ENCODE peak calls at places on chromosome 1, in ten cellular contexts. A, R, X, U, K, T, Q, J, C and G are unnamed samples.

GRCh38 chr1:33872275-33872674 is 8.4 kb downstream of the HMGB4 start:
- DNase-seq in Q (no peak), T (no peak), U (no peak), X (no peak), R (no peak), A (no peak), K (no peak), C (no peak), J (no peak), G (no peak)

GRCh38 chr1:200473698-200474371 is 64.0 kb upstream of the ZNF281 start:
- DNase-seq in T (no peak), X (no peak), A (no peak), K (no peak), C (no peak), Q (no peak), U (no peak), J (no peak), R (no peak), G (no peak)

GRCh38 chr1:1145547-1145914 is 28.1 kb upstream of the TTLL10 start:
- DNase-seq in Q (no peak), X (no peak), U (no peak), R (no peak), A (no peak), J (no peak), K (no peak), T (no peak), C (no peak), G (no peak)

GRCh38 chr1:245001252-245001651 is 136.9 kb upstream of the HNRNPU start:
- DNase-seq in X (no peak), C (no peak), K (no peak), A (no peak), J (no peak), U (no peak), T (no peak), Q (no peak), R (no peak), G (no peak)

GRCh38 chr1:3624194-3625136 is at the start of gene TPRG1L:
- DNase-seq in X (peak), C (peak), T (peak), J (peak), K (peak), A (peak), U (peak), Q (peak), R (peak), G (peak)

GRCh38 chr1:203351037-203351625 is at the start of gene FMOD:
- DNase-seq in Q (peak), A (peak), X (peak), R (peak), J (peak), C (no peak), T (no peak), K (no peak), U (no peak), G (peak)

GRCh38 chr1:48817505-48818114 is 40.9 kb upstream of the BEND5 start:
- DNase-seq in J (peak), K (peak), C (peak), U (no peak), R (peak), A (peak), T (peak), X (peak), Q (peak), G (peak)

GRCh38 chr1:10960406-10960805 is 52.0 kb upstream of the TARDBP start:
- DNase-seq in K (no peak), Q (no peak), C (no peak), R (no peak), A (no peak), U (no peak), J (no peak), T (no peak), X (no peak), G (no peak)

GRCh38 chr1:243268751-243269460 is 13.1 kb downstream of the SDCCAG8 start:
- DNase-seq in K (no peak), C (no peak), Q (no peak), A (no peak), R (no peak), J (no peak), U (no peak), T (no peak), X (peak), G (no peak)

GRCh38 chr1:41073971-41074370 is 52.4 kb upstream of the SLFNL1 start:
- DNase-seq in K (no peak), R (no peak), C (no peak), U (no peak), X (peak), Q (no peak), T (no peak), J (no peak), A (no peak), G (no peak)

GRCh38 chr1:150764617-150765090 is 924 bp downstream of the CTSS start:
- DNase-seq in K (no peak), X (peak), Q (no peak), R (no peak), C (no peak), U (no peak), A (no peak), J (no peak), T (no peak), G (no peak)

GRCh38 chr1:4964634-4965345 is 310.4 kb downstream of the AJAP1 start:
- DNase-seq in C (no peak), J (no peak), U (no peak), A (no peak), R (no peak), T (no peak), K (no peak), X (no peak), Q (no peak), G (no peak)

GRCh38 chr1:28409066-28409465 is 39.5 kb downstream of the PHACTR4 start:
- DNase-seq in T (no peak), Q (no peak), K (no peak), U (no peak), A (no peak), X (no peak), R (no peak), J (no peak), C (no peak), G (no peak)

GRCh38 chr1:187928288-187928687 is 1099.5 kb downstream of the PLA2G4A start:
- DNase-seq in U (no peak), Q (no peak), X (peak), A (no peak), C (no peak), R (no peak), T (peak), J (no peak), K (no peak), G (no peak)

GRCh38 chr1:40385437-40386310 is 12.1 kb downstream of the SMAP2 start:
- DNase-seq in T (no peak), J (peak), U (no peak), A (no peak), R (no peak), X (no peak), K (no peak), C (no peak), Q (peak), G (no peak)

GRCh38 chr1:45521413-45522323 is at the start of gene PRDX1:
- DNase-seq in Q (peak), C (peak), R (peak), X (peak), T (peak), A (peak), U (peak), K (peak), J (peak), G (peak)

GRCh38 chr1:45526135-45526644 is 4.5 kb upstream of the PRDX1 start:
- DNase-seq in U (no peak), Q (no peak), K (no peak), R (no peak), X (no peak), C (no peak), T (no peak), J (no peak), A (no peak), G (no peak)

GRCh38 chr1:45518910-45519309 is 2.8 kb downstream of the PRDX1 start:
- DNase-seq in A (no peak), U (no peak), Q (no peak), R (no peak), X (no peak), C (no peak), J (no peak), K (no peak), T (no peak), G (no peak)

DNA sequence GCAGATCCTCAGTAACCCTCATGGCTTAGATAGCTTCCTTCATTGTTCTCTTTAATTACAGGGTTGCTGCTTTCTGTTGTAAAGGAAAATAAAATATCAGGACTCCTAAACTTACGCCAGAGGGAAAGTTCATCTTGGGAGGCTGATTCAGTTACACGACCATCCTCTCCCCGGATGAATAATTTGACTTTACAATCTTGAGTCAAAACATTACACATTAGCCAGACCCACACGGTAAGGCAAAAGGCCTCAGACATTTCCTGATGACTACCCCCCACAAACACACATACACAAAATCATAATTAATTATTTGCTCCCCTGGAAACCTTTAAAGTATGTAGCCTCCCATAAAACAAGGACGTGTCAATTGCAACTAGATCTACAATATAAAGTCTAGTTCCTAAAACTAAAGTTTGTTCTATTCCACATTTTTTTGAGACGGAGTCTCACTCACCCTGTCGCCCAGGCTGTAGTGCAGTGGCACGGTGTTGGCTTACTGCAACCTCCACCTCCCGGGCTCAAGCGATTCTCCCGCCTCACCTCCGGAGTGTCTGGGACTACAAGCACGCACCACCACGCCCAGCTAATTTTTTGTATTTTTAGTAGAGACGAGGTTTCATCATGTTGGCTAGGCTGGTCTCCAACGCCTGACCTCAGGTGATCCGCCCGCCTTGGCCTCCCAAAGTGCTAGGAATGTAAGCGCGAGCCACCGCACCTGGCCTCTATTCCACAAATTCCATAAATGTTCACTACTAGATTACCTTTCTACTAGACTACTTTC is 830 bp upstream of the PRDX1 start:
- DNase-seq in Q (no peak), J (no peak), C (peak), X (peak), A (no peak), U (no peak), K (no peak), R (no peak), T (peak), G (peak)
- TF ChIP-seq CTCF in Q (no peak), J (no peak), C (no peak), X (no peak), A (no peak), U (no peak), K (no peak), R (no peak), T (no peak), G (no peak)

DNA sequence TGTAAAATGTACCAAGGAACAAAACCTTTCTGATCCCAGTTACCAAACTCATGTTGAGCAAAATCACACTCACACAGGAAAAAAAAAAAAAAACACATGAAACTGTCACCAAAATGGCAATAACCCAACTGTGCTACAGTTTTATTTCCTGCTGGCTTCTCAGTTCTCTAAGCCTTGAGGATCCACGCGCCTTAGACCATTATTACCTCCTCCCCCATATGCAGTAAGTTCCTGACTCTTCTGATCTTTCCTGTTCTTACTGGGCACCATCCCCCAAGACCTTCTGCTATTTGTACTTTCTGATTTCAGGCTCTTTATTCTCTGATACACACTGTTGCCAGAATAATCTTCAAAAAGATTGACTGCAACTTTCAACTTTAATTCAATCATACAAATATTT is 79.6 kb downstream of the SLC45A1 start:
- DNase-seq in Q (peak), X (no peak), T (no peak), U (no peak), A (no peak), R (no peak), K (no peak), C (no peak), J (no peak), G (no peak)
- H3K4me3 ChIP-seq in Q (no peak), X (no peak), T (no peak), U (no peak), A (no peak), R (no peak), K (no peak), C (peak), J (no peak), G (no peak)

GRCh38 chr1:15974855-15975254 is 1.0 kb downstream of the ZBTB17 start:
- DNase-seq in J (no peak), C (no peak), X (no peak), A (no peak), K (no peak), R (no peak), T (no peak), Q (no peak), U (no peak), G (no peak)
- TF ChIP-seq POLR2A in J (no peak), C (no peak), X (no peak), A (no peak), K (no peak), R (no peak), T (no peak), Q (no peak), U (no peak), G (no peak)

GRCh38 chr1:234617135-234617985 is 7.4 kb upstream of the IRF2BP2 start:
- DNase-seq in U (no peak), A (no peak), C (no peak), K (no peak), J (no peak), Q (no peak), R (no peak), X (no peak), T (no peak), G (no peak)
- TF ChIP-seq CTCF in U (no peak), A (no peak), C (no peak), K (peak), J (no peak), Q (no peak), R (no peak), X (peak), T (peak), G (no peak)